ENCODE peak calls at places on chromosomes 6 and 20, in four cellular contexts. One of them, this sample, is unnamed.
A peak's percentile ranks its signal among the peaks of the same experiment; 100 is the strongest.

GRCh38 chr6:145816392-145816791 is 1.8 kb upstream of the FBXO30 start:
- DNase-seq in neural crest cell: no peak
- DNase-seq in colonic mucosa: no peak
- DNase-seq in tibial artery: no peak
- DNase-seq in this sample: no peak

GRCh38 chr20:53642196-53643030 is 48.8 kb upstream of the ZNF217 start:
- DNase-seq in neural crest cell: no peak
- DNase-seq in tibial artery: peak; percentile 37
- DNase-seq in colonic mucosa: peak; percentile 71
- DNase-seq in this sample: peak; percentile 88

GRCh38 chr6:29603930-29604329 is 19.0 kb downstream of the OR2H2 start:
- DNase-seq in colonic mucosa: no peak
- DNase-seq in tibial artery: no peak
- DNase-seq in neural crest cell: no peak
- DNase-seq in this sample: no peak

GRCh38 chr6:44294832-44295791 is 18.0 kb downstream of the AARS2 start:
- DNase-seq in tibial artery: no peak
- DNase-seq in neural crest cell: no peak
- DNase-seq in colonic mucosa: no peak
- DNase-seq in this sample: no peak

GRCh38 chr20:24755411-24755922 is 193.6 kb upstream of the CST7 start:
- DNase-seq in neural crest cell: no peak
- DNase-seq in colonic mucosa: no peak
- DNase-seq in tibial artery: no peak
- DNase-seq in this sample: no peak

GRCh38 chr6:41438746-41439145 is 103.3 kb downstream of the NCR2 start:
- DNase-seq in neural crest cell: no peak
- DNase-seq in tibial artery: no peak
- DNase-seq in colonic mucosa: no peak
- DNase-seq in this sample: no peak

GRCh38 chr6:57173056-57173885 is 1.1 kb downstream of the BAG2 start:
- DNase-seq in neural crest cell: no peak
- DNase-seq in colonic mucosa: peak; percentile 29
- DNase-seq in tibial artery: no peak
- DNase-seq in this sample: peak; percentile 10

GRCh38 chr20:63945921-63946920 is 10.0 kb downstream of the UCKL1 start:
- DNase-seq in tibial artery: no peak
- DNase-seq in colonic mucosa: no peak
- DNase-seq in neural crest cell: no peak
- DNase-seq in this sample: no peak

GRCh38 chr20:51487525-51488279 is 54.8 kb downstream of the NFATC2 start:
- DNase-seq in colonic mucosa: no peak
- DNase-seq in tibial artery: no peak
- DNase-seq in neural crest cell: no peak
- DNase-seq in this sample: peak; percentile 82

GRCh38 chr6:7406743-7407142 is 17.1 kb downstream of the RIOK1 start:
- DNase-seq in colonic mucosa: no peak
- DNase-seq in neural crest cell: no peak
- DNase-seq in tibial artery: no peak
- DNase-seq in this sample: no peak

GRCh38 chr6:83055366-83055964 is 10.2 kb downstream of the UBE3D start:
- DNase-seq in tibial artery: peak; percentile 28
- DNase-seq in neural crest cell: peak; percentile 63
- DNase-seq in colonic mucosa: peak; percentile 49
- DNase-seq in this sample: peak; percentile 65

GRCh38 chr6:85620308-85620707 is 22.4 kb downstream of the SYNCRIP start:
- DNase-seq in neural crest cell: no peak
- DNase-seq in tibial artery: no peak
- DNase-seq in colonic mucosa: no peak
- DNase-seq in this sample: no peak

GRCh38 chr6:7901056-7901455 is 9.5 kb downstream of the TXNDC5 start:
- DNase-seq in neural crest cell: no peak
- DNase-seq in colonic mucosa: peak; percentile 80
- DNase-seq in tibial artery: no peak
- DNase-seq in this sample: no peak

GRCh38 chr6:41424370-41425058 is 89.1 kb downstream of the NCR2 start:
- DNase-seq in colonic mucosa: peak; percentile 92
- DNase-seq in tibial artery: peak; percentile 92
- DNase-seq in neural crest cell: peak; percentile 97
- DNase-seq in this sample: peak; percentile 95

GRCh38 chr6:135871296-135871695 is 19.8 kb downstream of the PDE7B start:
- DNase-seq in neural crest cell: no peak
- DNase-seq in tibial artery: no peak
- DNase-seq in colonic mucosa: no peak
- DNase-seq in this sample: no peak

GRCh38 chr20:46242390-46242789 is 65.9 kb downstream of the CDH22 start:
- DNase-seq in colonic mucosa: no peak
- DNase-seq in neural crest cell: no peak
- DNase-seq in tibial artery: no peak
- DNase-seq in this sample: no peak

GRCh38 chr20:47032969-47033578 is 138.4 kb downstream of the EYA2 start:
- DNase-seq in colonic mucosa: no peak
- DNase-seq in neural crest cell: no peak
- DNase-seq in tibial artery: no peak
- DNase-seq in this sample: no peak

GRCh38 chr20:48794360-48794759 is 33.4 kb downstream of the PREX1 start:
- DNase-seq in colonic mucosa: no peak
- DNase-seq in tibial artery: no peak
- DNase-seq in neural crest cell: peak; percentile 65
- DNase-seq in this sample: no peak

GRCh38 chr6:107439418-107439817 is 19.9 kb downstream of the PDSS2 start:
- DNase-seq in neural crest cell: no peak
- DNase-seq in tibial artery: no peak
- DNase-seq in colonic mucosa: no peak
- DNase-seq in this sample: no peak

GRCh38 chr6:91341473-91341872 is 754.6 kb upstream of the MAP3K7 start:
- DNase-seq in tibial artery: no peak
- DNase-seq in colonic mucosa: no peak
- DNase-seq in neural crest cell: no peak
- DNase-seq in this sample: no peak

GRCh38 chr6:165010556-165011535 is 298.6 kb downstream of the C6orf118 start:
- DNase-seq in neural crest cell: no peak
- DNase-seq in colonic mucosa: no peak
- DNase-seq in tibial artery: no peak
- DNase-seq in this sample: peak; percentile 45

GRCh38 chr6:147067184-147067583 is 137.0 kb upstream of the STXBP5 start:
- DNase-seq in tibial artery: no peak
- DNase-seq in colonic mucosa: no peak
- DNase-seq in neural crest cell: no peak
- DNase-seq in this sample: no peak
- TF ChIP-seq CTCF in tibial artery: no peak
- TF ChIP-seq CTCF in colonic mucosa: no peak
- TF ChIP-seq CTCF in neural crest cell: no peak
- TF ChIP-seq CTCF in this sample: no peak

DNA sequence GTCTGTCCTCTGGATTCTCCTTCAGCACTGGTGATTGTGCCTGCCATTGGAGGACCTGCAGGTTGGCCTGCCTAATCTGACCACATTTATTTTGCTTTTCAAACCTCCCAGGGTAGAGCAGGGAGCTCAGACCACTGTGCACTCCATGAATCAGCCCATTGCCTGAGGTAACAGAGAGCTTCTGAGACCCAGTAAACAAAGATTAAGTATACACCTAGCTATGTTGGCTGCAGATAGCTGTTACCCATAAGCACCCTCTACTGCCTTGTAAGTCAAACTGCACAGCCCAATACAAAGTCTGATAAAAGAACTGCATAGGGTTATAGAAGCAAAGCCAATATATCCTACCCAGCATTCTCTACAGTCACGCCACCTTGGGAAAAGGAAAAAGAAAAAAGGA is 338.7 kb downstream of the HTR1B start:
- DNase-seq in neural crest cell: no peak
- DNase-seq in tibial artery: no peak
- DNase-seq in colonic mucosa: no peak
- DNase-seq in this sample: no peak
- TF ChIP-seq CTCF in neural crest cell: no peak
- TF ChIP-seq CTCF in tibial artery: no peak
- TF ChIP-seq CTCF in colonic mucosa: no peak
- TF ChIP-seq CTCF in this sample: no peak

GRCh38 chr6:37126961-37127360 is 43.0 kb upstream of the PIM1 start:
- DNase-seq in tibial artery: no peak
- DNase-seq in colonic mucosa: no peak
- DNase-seq in neural crest cell: no peak
- DNase-seq in this sample: no peak

GRCh38 chr6:37125779-37126553 is 44.0 kb upstream of the PIM1 start:
- DNase-seq in tibial artery: no peak
- DNase-seq in neural crest cell: peak; percentile 22
- DNase-seq in colonic mucosa: no peak
- DNase-seq in this sample: no peak

GRCh38 chr6:37122861-37123260 is 47.1 kb upstream of the PIM1 start:
- DNase-seq in colonic mucosa: no peak
- DNase-seq in neural crest cell: no peak
- DNase-seq in tibial artery: no peak
- DNase-seq in this sample: no peak

GRCh38 chr6:37126554-37126906 is 43.4 kb upstream of the PIM1 start:
- DNase-seq in neural crest cell: no peak
- DNase-seq in colonic mucosa: no peak
- DNase-seq in tibial artery: no peak
- DNase-seq in this sample: no peak

DNA sequence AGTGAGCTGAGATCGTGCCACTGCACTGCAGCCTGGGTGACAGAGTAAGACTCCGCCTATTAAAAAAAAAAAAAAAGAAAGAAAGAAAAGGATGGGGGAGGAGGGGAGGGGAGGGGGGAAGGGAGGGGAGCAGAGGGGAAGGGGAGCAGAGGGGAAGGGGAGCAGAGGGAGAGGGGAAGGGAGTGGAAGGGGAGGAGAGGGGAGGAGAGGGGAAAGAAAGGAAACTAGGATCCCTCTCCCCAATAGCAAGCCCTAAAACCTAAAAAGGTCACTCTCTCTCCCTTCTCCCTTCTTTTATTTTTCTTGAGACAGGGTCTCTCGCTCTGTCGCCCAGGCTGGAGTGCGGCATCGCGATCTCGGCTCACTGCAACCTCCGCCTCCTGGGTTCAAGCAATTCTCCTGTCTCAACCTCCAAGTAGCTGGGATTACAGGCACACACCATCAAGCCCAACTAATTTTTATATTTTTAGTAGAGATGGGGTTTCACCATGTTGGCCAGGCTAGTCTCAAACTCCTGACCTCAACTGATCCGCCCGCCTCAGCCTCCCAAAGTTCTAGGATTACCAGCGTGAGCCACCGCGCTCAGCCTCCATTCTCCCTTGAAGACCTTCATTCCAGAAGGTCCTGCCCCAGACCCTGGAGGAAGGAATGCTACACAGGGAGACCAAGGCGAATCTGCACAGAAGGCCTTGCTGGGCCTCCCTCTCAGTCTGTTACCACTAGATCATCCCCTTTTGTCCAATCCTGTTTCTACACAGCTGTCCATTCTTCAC is 45.8 kb upstream of the PIM1 start:
- DNase-seq in colonic mucosa: no peak
- DNase-seq in tibial artery: no peak
- DNase-seq in neural crest cell: no peak
- DNase-seq in this sample: no peak
- TF ChIP-seq CTCF in colonic mucosa: no peak
- TF ChIP-seq CTCF in tibial artery: no peak
- TF ChIP-seq CTCF in neural crest cell: no peak
- TF ChIP-seq CTCF in this sample: no peak

GRCh38 chr6:150605333-150605732 is 5.6 kb downstream of the PLEKHG1 start:
- DNase-seq in colonic mucosa: no peak
- DNase-seq in neural crest cell: no peak
- DNase-seq in tibial artery: no peak
- DNase-seq in this sample: no peak
- TF ChIP-seq CTCF in colonic mucosa: no peak
- TF ChIP-seq CTCF in neural crest cell: no peak
- TF ChIP-seq CTCF in tibial artery: no peak
- TF ChIP-seq CTCF in this sample: no peak

GRCh38 chr6:27375613-27376079 is 12.9 kb upstream of the ZNF391 start:
- DNase-seq in neural crest cell: no peak
- DNase-seq in colonic mucosa: no peak
- DNase-seq in tibial artery: no peak
- DNase-seq in this sample: no peak
- TF ChIP-seq CTCF in neural crest cell: no peak
- TF ChIP-seq CTCF in colonic mucosa: no peak
- TF ChIP-seq CTCF in tibial artery: no peak
- TF ChIP-seq CTCF in this sample: no peak

GRCh38 chr6:144149558-144149893 is 791 bp upstream of the STX11 start:
- DNase-seq in colonic mucosa: peak; percentile 23
- DNase-seq in tibial artery: no peak
- DNase-seq in neural crest cell: no peak
- DNase-seq in this sample: no peak

GRCh38 chr6:144152334-144152900 is 2.1 kb downstream of the STX11 start:
- DNase-seq in colonic mucosa: no peak
- DNase-seq in tibial artery: no peak
- DNase-seq in neural crest cell: no peak
- DNase-seq in this sample: no peak

GRCh38 chr6:144150673-144151009 is 324 bp downstream of the STX11 start:
- DNase-seq in neural crest cell: no peak
- DNase-seq in colonic mucosa: no peak
- DNase-seq in tibial artery: no peak
- DNase-seq in this sample: peak; percentile 10

GRCh38 chr6:144149894-144150672 is at the start of gene STX11:
- DNase-seq in neural crest cell: peak; percentile 41
- DNase-seq in tibial artery: peak; percentile 40
- DNase-seq in colonic mucosa: peak; percentile 67
- DNase-seq in this sample: peak; percentile 36

GRCh38 chr6:144151010-144151727 is 852 bp downstream of the STX11 start:
- DNase-seq in neural crest cell: no peak
- DNase-seq in colonic mucosa: peak; percentile 30
- DNase-seq in tibial artery: no peak
- DNase-seq in this sample: no peak
- TF ChIP-seq CTCF in neural crest cell: peak; percentile 28
- TF ChIP-seq CTCF in colonic mucosa: no peak
- TF ChIP-seq CTCF in tibial artery: no peak
- TF ChIP-seq CTCF in this sample: no peak

DNA sequence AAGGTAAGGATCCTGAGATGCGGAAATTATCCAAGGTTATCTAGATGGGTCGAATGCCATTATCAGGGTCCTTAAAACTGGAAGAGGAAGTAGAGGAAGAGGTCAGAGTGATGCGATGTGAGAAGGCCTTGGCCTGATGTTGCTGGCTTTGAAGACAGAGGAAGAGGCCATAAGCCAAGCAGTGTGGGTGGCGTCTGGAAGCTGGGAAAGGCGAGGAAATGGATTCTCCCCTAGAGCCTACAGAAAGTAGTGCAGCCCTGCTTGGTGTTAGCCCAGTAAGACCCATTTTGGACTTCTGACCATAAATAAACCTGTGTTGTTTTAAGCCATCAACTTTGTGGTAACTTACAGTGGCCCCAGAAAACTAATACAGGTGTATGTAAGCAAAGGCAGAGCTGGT is 2.0 kb downstream of the SRXN1 start:
- DNase-seq in colonic mucosa: no peak
- DNase-seq in tibial artery: no peak
- DNase-seq in neural crest cell: no peak
- DNase-seq in this sample: no peak
- TF ChIP-seq CTCF in colonic mucosa: no peak
- TF ChIP-seq CTCF in tibial artery: no peak
- TF ChIP-seq CTCF in neural crest cell: no peak
- TF ChIP-seq CTCF in this sample: no peak